ENCODE peak calls at places on chromosomes 1 and 21, in seven cellular contexts. P is GM23248, N is fibroblast of lung, E is H9, K is neuronal stem cell, R is SK-N-SH, M is IMR-90. I is an unnamed sample.

GRCh38 chr1:230464618-230465017 is 38.5 kb upstream of the PGBD5 start:
- DNase-seq in P (peak), N (peak), E (no peak), K (no peak), R (no peak), M (no peak), I (no peak)

GRCh38 chr1:205582471-205583291 is 49.1 kb downstream of the ELK4 start:
- DNase-seq in P (no peak), N (no peak), E (peak), K (no peak), R (peak), M (no peak), I (no peak)

GRCh38 chr21:41786521-41786987 is 19.7 kb upstream of the RIPK4 start:
- DNase-seq in P (peak), N (peak), E (no peak), K (no peak), R (no peak), M (peak), I (no peak)

GRCh38 chr1:168554603-168555520 is 11.1 kb upstream of the XCL2 start:
- DNase-seq in P (no peak), N (no peak), E (no peak), K (no peak), R (no peak), M (no peak), I (no peak)

GRCh38 chr1:156623946-156624813 is 5.0 kb downstream of the HAPLN2 start:
- DNase-seq in P (peak), N (peak), E (peak), K (peak), R (peak), M (peak), I (no peak)

GRCh38 chr1:2042830-2043773 is 7.1 kb upstream of the PRKCZ start:
- DNase-seq in P (no peak), N (no peak), E (no peak), K (no peak), R (peak), M (no peak), I (no peak)

GRCh38 chr1:244100691-244101453 is 49.8 kb downstream of the ZBTB18 start:
- DNase-seq in P (no peak), N (peak), E (no peak), K (no peak), R (no peak), M (peak), I (no peak)

GRCh38 chr1:73009311-73009710 is 727.0 kb upstream of the NEGR1 start:
- DNase-seq in P (no peak), N (no peak), E (no peak), K (no peak), R (no peak), M (no peak), I (no peak)

GRCh38 chr1:3028531-3029282 is 7.4 kb downstream of the ACTRT2 start:
- DNase-seq in P (no peak), N (no peak), E (peak), K (no peak), R (no peak), M (no peak), I (no peak)

GRCh38 chr21:14737922-14738321 is 191.8 kb upstream of the SAMSN1 start:
- DNase-seq in P (peak), N (no peak), E (no peak), K (peak), R (peak), M (peak), I (peak)

GRCh38 chr21:37642493-37642892 is 273.8 kb downstream of the KCNJ6 start:
- DNase-seq in P (no peak), N (no peak), E (peak), K (no peak), R (no peak), M (no peak), I (peak)

GRCh38 chr1:168224991-168225390 is 813 bp upstream of the SFT2D2 start:
- DNase-seq in P (no peak), N (no peak), E (no peak), K (no peak), R (no peak), M (no peak), I (no peak)

GRCh38 chr1:180215856-180216625 is 14.0 kb upstream of the LHX4 start:
- DNase-seq in P (no peak), N (peak), E (no peak), K (no peak), R (no peak), M (no peak), I (no peak)

GRCh38 chr1:6152882-6153281 is 27.2 kb downstream of the CHD5 start:
- DNase-seq in P (no peak), N (no peak), E (no peak), K (no peak), R (no peak), M (no peak), I (no peak)

GRCh38 chr1:44503625-44504024 is 98.6 kb downstream of the RNF220 start:
- DNase-seq in P (no peak), N (no peak), E (no peak), K (no peak), R (no peak), M (no peak), I (no peak)

GRCh38 chr21:37267269-37268185 is at the start of gene VPS26C:
- DNase-seq in P (peak), N (peak), E (peak), K (peak), R (peak), M (peak), I (peak)

GRCh38 chr1:18182518-18183160 is 75.0 kb downstream of the IGSF21 start:
- DNase-seq in P (peak), N (no peak), E (peak), K (no peak), R (peak), M (no peak), I (no peak)

DNA sequence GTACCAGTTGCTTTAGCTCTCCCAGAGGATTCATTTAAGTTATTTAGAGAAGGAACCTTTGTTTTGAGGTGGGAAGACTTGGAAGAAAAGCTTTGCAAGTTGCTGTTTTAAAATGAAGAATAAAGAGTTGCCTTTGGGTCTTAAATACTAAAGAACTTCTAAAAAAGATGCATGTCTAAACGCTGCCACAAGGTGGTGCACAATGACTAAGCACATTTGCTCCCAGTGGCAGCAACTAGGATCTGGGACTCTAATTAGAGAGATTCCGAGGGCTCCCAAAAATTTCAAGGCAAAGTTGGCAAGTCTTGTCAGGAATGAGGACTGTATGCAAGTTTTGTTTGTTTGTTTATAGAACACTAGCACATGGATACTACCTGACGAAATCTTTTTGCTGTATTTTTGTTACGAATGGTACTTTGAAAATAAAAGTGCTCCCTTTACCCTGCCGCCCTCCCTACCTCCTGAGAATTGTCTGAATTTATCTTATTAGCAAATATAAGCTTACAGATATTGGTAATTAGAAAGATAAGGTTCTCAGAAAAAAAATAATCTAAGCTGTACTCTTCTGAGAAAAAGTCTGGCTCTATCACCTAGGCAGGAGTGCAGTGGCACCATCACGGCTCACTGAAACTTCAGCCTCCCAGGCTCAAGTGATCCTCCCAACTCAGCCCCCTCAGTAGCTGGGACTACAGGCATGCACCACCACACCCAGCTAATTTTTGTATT is 121.8 kb downstream of the HFM1 start:
- DNase-seq in P (peak), N (peak), E (peak), K (peak), R (peak), M (peak), I (peak)
- H3K9ac ChIP-seq in P (peak), N (no peak), E (no peak), K (no peak), R (no peak), M (no peak), I (no peak)

GRCh38 chr1:99566290-99567021 is 79.5 kb upstream of the PALMD start:
- DNase-seq in P (no peak), N (no peak), E (no peak), K (no peak), R (no peak), M (no peak), I (no peak)
- H2AFZ ChIP-seq in P (no peak), N (no peak), E (no peak), K (no peak), R (no peak), M (no peak), I (no peak)

GRCh38 chr1:234862944-234863515 is 253.1 kb upstream of the IRF2BP2 start:
- DNase-seq in P (peak), N (peak), E (no peak), K (no peak), R (no peak), M (peak), I (no peak)
- H3K4me2 ChIP-seq in P (peak), N (peak), E (no peak), K (no peak), R (peak), M (peak), I (no peak)

DNA sequence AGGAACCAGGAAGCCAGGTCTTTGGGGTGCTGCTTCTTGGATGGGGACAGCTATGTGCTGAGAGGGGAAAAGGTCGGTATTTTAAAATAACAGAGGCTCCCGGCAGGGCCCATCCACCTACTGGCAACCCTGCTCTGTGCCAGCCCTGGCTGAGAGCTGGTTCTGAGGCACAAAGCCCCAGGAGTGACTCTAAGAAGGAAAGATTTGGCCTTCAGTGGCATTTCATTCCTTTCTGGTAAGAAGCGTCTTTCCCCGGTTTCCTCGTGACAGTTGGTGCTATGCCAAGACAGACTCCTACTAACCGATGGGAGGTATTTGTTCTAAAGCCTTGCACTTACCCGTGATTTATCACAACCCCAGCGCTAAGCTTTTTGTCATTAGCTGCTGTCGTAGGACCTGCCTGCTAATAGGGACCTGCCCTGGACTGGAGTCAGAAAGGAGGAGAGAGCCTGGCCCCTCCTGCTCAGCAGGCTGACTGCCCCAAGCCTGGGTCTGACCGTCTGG is 123.1 kb upstream of the ADAR start:
- DNase-seq in P (peak), N (peak), E (no peak), K (no peak), R (no peak), M (peak), I (no peak)
- H3K9ac ChIP-seq in P (peak), N (no peak), E (no peak), K (no peak), R (no peak), M (no peak), I (no peak)

GRCh38 chr1:8076171-8076570 is 50.1 kb upstream of the ERRFI1 start:
- DNase-seq in P (no peak), N (no peak), E (no peak), K (no peak), R (no peak), M (no peak), I (no peak)

GRCh38 chr1:8077602-8078001 is 51.5 kb upstream of the ERRFI1 start:
- DNase-seq in P (no peak), N (peak), E (no peak), K (no peak), R (no peak), M (no peak), I (no peak)

GRCh38 chr1:8077120-8077573 is 51.0 kb upstream of the ERRFI1 start:
- DNase-seq in P (peak), N (peak), E (peak), K (no peak), R (no peak), M (peak), I (no peak)

GRCh38 chr1:8073116-8073855 is 47.2 kb upstream of the ERRFI1 start:
- DNase-seq in P (no peak), N (no peak), E (no peak), K (no peak), R (no peak), M (no peak), I (no peak)

DNA sequence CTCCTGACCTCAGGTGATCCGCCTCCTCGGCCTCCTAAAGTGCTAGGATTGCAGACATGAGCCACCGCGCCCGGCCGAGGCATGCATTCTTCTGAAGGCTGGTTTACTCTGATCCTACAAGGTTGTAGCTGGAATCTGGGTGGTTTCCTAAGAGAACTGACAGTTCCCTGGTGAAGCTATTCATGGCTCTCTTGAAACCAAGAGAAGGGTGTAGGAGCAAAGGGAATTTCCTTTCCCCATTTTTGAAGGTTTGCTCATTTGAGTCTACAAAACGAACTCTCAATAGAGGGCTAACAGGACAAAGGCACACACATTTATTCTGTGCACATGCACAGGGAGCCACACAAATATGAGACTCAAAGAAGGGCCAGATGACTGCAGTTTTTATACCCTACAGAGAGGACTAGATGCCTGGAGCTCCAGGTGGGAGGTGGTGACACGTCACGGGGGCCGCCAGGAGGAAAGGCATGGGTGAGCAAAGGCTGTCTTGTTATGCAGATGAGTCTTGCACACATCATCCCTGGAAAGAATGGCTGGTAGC is 49.5 kb upstream of the ERRFI1 start:
- DNase-seq in P (peak), N (peak), E (peak), K (no peak), R (no peak), M (peak), I (no peak)
- H2AFZ ChIP-seq in P (no peak), N (no peak), E (no peak), K (no peak), R (no peak), M (no peak), I (no peak)

I was measured in Karpas-422.